ENCODE peak calls at places on chromosomes 1 and 21, in five cellular contexts. C is fibroblast of pulmonary artery, Y is AG04449, P is Peyer's patch, V is tibial artery. S is an unnamed sample.

GRCh38 chr1:228001738-228002535 is 4.9 kb upstream of the WNT3A start:
- DNase-seq in C (no peak), Y (no peak), P (peak), V (no peak), S (no peak)

GRCh38 chr1:150807674-150808073 is 386 bp downstream of the CTSK start:
- DNase-seq in C (no peak), Y (no peak), P (no peak), V (no peak), S (no peak)

GRCh38 chr1:58784758-58785423 is 1.0 kb upstream of the JUN start:
- DNase-seq in C (peak), Y (peak), P (peak), V (peak), S (peak)

GRCh38 chr1:227896710-227897655 is 50.7 kb downstream of the WNT9A start:
- DNase-seq in C (no peak), Y (no peak), P (no peak), V (peak), S (no peak)

GRCh38 chr1:8911416-8912309 is 33.2 kb upstream of the ENO1 start:
- DNase-seq in C (no peak), Y (no peak), P (no peak), V (no peak), S (no peak)

GRCh38 chr1:211578640-211579433 is at the start of gene SLC30A1:
- DNase-seq in C (peak), Y (peak), P (peak), V (peak), S (peak)

GRCh38 chr1:89609781-89610456 is 23.0 kb upstream of the LRRC8C start:
- DNase-seq in C (no peak), Y (no peak), P (no peak), V (no peak), S (no peak)

GRCh38 chr1:22140681-22141080 is 2.2 kb downstream of the WNT4 start:
- DNase-seq in C (no peak), Y (no peak), P (no peak), V (no peak), S (no peak)

GRCh38 chr1:214833357-214833756 is 230.4 kb downstream of the CENPF start:
- DNase-seq in C (no peak), Y (peak), P (no peak), V (no peak), S (peak)

GRCh38 chr1:168845083-168845650 is 116.2 kb upstream of the DPT start:
- DNase-seq in C (no peak), Y (no peak), P (no peak), V (no peak), S (no peak)

GRCh38 chr1:41361495-41362356 is 492 bp downstream of the FOXO6 start:
- DNase-seq in C (peak), Y (no peak), P (peak), V (no peak), S (no peak)

GRCh38 chr1:231590453-231591198 is 36.0 kb upstream of the DISC1 start:
- DNase-seq in C (peak), Y (peak), P (no peak), V (peak), S (peak)

GRCh38 chr1:228463559-228464455 is 23.4 kb upstream of the RNF187 start:
- DNase-seq in C (peak), Y (no peak), P (no peak), V (no peak), S (no peak)

GRCh38 chr1:43716559-43717281 is 9.4 kb downstream of the ST3GAL3 start:
- DNase-seq in C (no peak), Y (no peak), P (no peak), V (no peak), S (no peak)

GRCh38 chr1:237748192-237748591 is 142.5 kb downstream of the ZP4 start:
- DNase-seq in C (no peak), Y (no peak), P (no peak), V (no peak), S (no peak)

GRCh38 chr1:63835075-63835633 is 61.3 kb downstream of the ROR1 start:
- DNase-seq in C (no peak), Y (no peak), P (no peak), V (no peak), S (no peak)

GRCh38 chr1:182960046-182960445 is 7.1 kb upstream of the SHCBP1L start:
- DNase-seq in C (no peak), Y (no peak), P (no peak), V (no peak), S (no peak)

GRCh38 chr1:10635992-10636391 is 160.5 kb downstream of the CASZ1 start:
- DNase-seq in C (no peak), Y (no peak), P (no peak), V (no peak), S (no peak)

GRCh38 chr1:97632075-97632474 is 288.8 kb downstream of the DPYD start:
- DNase-seq in C (peak), Y (no peak), P (no peak), V (no peak), S (peak)

GRCh38 chr1:166874464-166874863 is 1.6 kb downstream of the TADA1 start:
- DNase-seq in C (no peak), Y (no peak), P (no peak), V (no peak), S (no peak)

GRCh38 chr21:26659181-26659580 is 86.1 kb upstream of the CYYR1 start:
- DNase-seq in C (no peak), Y (no peak), P (no peak), V (no peak), S (peak)

GRCh38 chr1:158002630-158003408 is 9.4 kb downstream of the KIRREL1 start:
- DNase-seq in C (peak), Y (no peak), P (no peak), V (no peak), S (no peak)

GRCh38 chr1:46166521-46167462 is 8.1 kb upstream of the TSPAN1 start:
- DNase-seq in C (peak), Y (no peak), P (no peak), V (no peak), S (no peak)

GRCh38 chr1:117534995-117535467 is 70.8 kb upstream of the TENT5C start:
- DNase-seq in C (peak), Y (no peak), P (no peak), V (no peak), S (peak)

GRCh38 chr1:195768936-195769335 is 839.3 kb downstream of the KCNT2 start:
- DNase-seq in C (no peak), Y (no peak), P (no peak), V (no peak), S (no peak)

GRCh38 chr1:37850352-37850955 is 8.9 kb downstream of the MTF1 start:
- DNase-seq in C (peak), Y (no peak), P (no peak), V (no peak), S (no peak)

GRCh38 chr1:7827134-7827955 is 25.5 kb downstream of the UTS2 start:
- DNase-seq in C (peak), Y (no peak), P (peak), V (no peak), S (no peak)

GRCh38 chr21:17370263-17370662 is 142.6 kb upstream of the CXADR start:
- DNase-seq in C (no peak), Y (no peak), P (no peak), V (no peak), S (no peak)

GRCh38 chr1:221419513-221420088 is 322.3 kb downstream of the DUSP10 start:
- DNase-seq in C (peak), Y (peak), P (no peak), V (peak), S (no peak)

GRCh38 chr1:241747992-241748391 is 95.9 kb downstream of the WDR64 start:
- DNase-seq in C (no peak), Y (no peak), P (no peak), V (no peak), S (no peak)

GRCh38 chr21:35751171-35751570 is 309.2 kb downstream of the SETD4 start:
- DNase-seq in C (no peak), Y (no peak), P (no peak), V (no peak), S (no peak)

GRCh38 chr1:43774359-43774758 is 67.0 kb downstream of the ST3GAL3 start:
- DNase-seq in C (peak), Y (no peak), P (no peak), V (no peak), S (peak)

GRCh38 chr1:186183219-186183618 is 191.8 kb downstream of the TPR start:
- DNase-seq in C (peak), Y (no peak), P (no peak), V (peak), S (peak)

GRCh38 chr21:45270306-45270821 is 17.3 kb downstream of the POFUT2 start:
- DNase-seq in C (no peak), Y (no peak), P (no peak), V (peak), S (no peak)

GRCh38 chr1:9731051-9731537 is 79.6 kb downstream of the PIK3CD start:
- DNase-seq in C (no peak), Y (no peak), P (no peak), V (no peak), S (no peak)

GRCh38 chr1:178146456-178146855 is 52.6 kb downstream of the RASAL2 start:
- DNase-seq in C (no peak), Y (no peak), P (no peak), V (no peak), S (no peak)
- H3K4me3 ChIP-seq in C (no peak), Y (no peak), P (no peak), V (no peak), S (no peak)

DNA sequence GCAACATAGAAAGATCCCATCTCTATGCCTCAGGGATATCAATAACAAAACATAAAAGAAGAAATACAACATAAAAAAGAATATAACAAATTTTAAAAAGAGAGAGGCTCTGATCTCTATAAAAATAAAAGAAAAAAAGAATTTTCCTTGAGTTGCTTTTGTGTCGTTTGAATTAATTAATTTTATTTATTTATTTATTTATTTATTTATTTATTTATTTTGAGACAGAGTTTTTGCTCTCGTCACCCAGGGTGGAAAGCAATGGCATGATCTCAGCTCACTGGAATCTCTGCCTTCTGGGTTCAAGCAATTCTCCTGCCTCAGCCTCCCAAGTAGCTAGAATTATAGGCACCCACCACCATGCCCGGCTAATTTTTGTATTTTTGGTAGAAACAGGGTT is 8.5 kb downstream of the F11R start:
- DNase-seq in C (no peak), Y (no peak), P (no peak), V (no peak), S (no peak)
- H3K4me3 ChIP-seq in C (no peak), Y (no peak), P (no peak), V (no peak), S (no peak)

GRCh38 chr1:85582687-85583354 is 2.3 kb downstream of the CCN1 start:
- DNase-seq in C (peak), Y (no peak), P (no peak), V (no peak), S (no peak)

GRCh38 chr1:85583355-85584263 is 3.0 kb downstream of the CCN1 start:
- DNase-seq in C (peak), Y (no peak), P (no peak), V (no peak), S (no peak)

GRCh38 chr1:85581138-85581801 is 709 bp downstream of the CCN1 start:
- DNase-seq in C (peak), Y (no peak), P (peak), V (peak), S (no peak)

GRCh38 chr1:85580046-85580411 is 532 bp upstream of the CCN1 start:
- DNase-seq in C (peak), Y (no peak), P (no peak), V (no peak), S (no peak)

GRCh38 chr1:85581802-85582686 is 1.5 kb downstream of the CCN1 start:
- DNase-seq in C (peak), Y (no peak), P (no peak), V (no peak), S (peak)
- H3K4me3 ChIP-seq in C (peak), Y (peak), P (peak), V (peak), S (peak)

DNA sequence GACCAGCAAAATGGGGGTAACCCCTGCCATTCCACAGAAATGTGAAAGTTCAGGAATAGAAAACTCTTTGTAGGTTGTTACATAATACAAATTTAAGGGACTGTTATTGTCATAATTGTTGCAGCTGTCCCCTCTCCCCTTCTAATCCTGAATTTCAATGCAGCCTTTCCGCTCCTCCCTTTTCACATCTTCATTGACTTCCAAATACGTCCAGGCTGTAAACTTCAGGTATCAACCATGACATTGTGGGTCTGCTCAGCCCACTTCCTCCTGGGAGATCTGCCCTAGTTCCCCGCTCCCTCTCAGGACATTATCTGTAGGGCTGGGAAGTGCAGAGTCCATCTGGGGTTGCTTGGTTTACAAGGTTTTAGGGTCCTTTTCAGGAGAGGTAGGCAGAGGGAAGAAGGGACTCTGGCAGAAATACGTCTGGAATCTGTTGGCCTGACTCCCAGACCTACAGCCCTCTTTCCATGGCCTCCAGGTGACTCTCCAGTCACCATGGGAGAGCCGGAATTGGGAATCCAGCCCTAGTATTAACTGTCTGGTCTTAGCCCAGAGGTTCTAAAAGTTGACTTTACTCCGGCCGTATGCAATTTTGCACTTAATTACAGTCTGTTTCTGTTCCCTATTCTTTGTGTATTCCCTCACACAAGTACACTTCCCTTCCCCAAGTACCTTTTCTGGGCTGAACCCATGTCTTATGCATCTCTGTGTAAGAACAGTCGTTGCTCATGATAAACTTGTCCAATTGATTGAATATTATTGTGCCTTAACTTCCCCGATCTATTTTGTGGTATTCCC is 4.7 kb upstream of the DENND2D start:
- DNase-seq in C (no peak), Y (no peak), P (no peak), V (no peak), S (no peak)
- H3K4me3 ChIP-seq in C (no peak), Y (no peak), P (peak), V (no peak), S (no peak)

GRCh38 chr21:38661296-38662223 is 144.2 kb upstream of the ETS2 start:
- DNase-seq in C (peak), Y (peak), P (peak), V (peak), S (peak)

GRCh38 chr21:38662224-38662568 is 143.5 kb upstream of the ETS2 start:
- DNase-seq in C (no peak), Y (no peak), P (no peak), V (no peak), S (no peak)

GRCh38 chr21:38663282-38663681 is 142.4 kb upstream of the ETS2 start:
- DNase-seq in C (no peak), Y (no peak), P (no peak), V (no peak), S (no peak)

GRCh38 chr21:38659936-38660332 is 145.8 kb upstream of the ETS2 start:
- DNase-seq in C (no peak), Y (no peak), P (no peak), V (no peak), S (no peak)

DNA sequence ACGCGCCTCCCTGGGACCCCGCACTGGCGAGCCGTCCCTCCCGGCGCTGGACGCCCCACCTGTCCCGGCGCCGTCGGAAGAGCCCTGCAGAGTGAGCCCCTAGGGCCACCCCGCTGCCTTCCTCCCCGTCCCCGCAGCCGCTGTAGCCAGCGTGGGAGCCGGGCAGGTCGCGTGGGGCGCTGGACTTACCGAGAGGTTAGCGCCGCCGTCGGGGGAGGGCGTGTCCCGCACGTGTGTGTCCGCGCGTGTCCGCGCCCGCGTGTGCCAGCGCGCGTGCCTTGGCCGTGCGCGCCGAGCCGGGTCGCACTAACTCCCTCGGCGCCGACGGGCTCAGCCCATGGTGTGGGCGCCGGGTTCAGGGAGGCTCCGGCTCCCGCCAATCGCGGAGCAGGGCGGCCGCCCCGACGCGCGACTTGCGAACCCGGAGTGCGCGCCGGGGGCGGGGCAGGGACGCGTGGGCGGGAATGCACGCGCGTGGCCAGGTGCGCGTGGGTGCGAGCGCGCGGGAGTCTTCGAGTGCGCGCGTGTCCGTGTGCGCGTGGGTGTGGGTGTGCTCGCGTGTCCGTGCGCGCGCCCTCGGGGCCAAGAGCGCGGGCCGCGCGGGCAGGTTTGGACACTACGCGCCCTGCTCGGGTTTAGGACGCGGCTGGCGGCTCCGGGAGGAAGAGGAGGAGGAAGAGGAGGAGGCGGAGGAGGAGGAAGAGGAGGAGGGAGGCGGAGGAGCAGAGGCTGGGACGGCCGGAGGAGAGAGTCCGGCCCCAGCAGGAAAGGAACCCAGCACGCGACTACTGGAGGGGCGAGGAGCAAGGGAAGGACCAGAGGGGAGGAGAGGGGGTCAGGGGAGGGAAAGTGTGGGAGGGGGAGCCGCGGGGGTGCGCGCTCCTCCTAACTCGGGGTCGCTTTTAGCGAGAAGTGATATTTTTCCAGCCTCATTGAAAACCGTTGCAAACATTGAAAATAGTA is 145.1 kb upstream of the ETS2 start:
- DNase-seq in C (no peak), Y (no peak), P (peak), V (peak), S (no peak)
- H3K4me3 ChIP-seq in C (peak), Y (peak), P (peak), V (peak), S (peak)

DNA sequence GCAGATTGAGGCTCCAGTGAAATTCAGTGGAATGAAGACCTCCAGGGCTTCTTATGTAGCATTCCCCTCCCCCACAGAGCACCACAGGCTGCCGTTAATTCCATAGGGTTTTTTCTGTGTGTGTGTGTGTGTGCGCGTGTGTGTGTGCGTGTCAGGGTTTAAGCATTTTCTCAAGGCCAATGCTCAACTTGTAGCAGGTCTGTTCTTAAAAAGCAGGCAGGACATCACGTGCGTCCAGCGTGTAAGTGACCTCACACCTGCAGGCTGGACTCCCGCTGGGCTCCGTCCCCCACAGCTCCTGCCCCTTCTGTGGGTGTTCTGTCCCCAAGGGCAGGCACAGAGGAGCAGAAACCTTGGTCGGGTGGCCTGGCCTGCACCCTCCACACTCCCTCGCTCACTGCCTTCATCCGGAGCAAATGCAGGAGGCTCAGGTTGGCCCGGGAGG is 5.3 kb downstream of the PRDM16 start:
- DNase-seq in C (no peak), Y (no peak), P (no peak), V (peak), S (no peak)
- H3K4me3 ChIP-seq in C (no peak), Y (no peak), P (no peak), V (peak), S (no peak)

S was measured in brain microvascular endothelial cell.